ENCODE peak calls at places on chromosomes 2 and 18, in eight cellular contexts. D is mucosa of descending colon; R is OCI-LY7; Z is psoas muscle; I is RWPE1; C is tibial artery; X is cardiac fibroblast; L is CD8-positive, alpha-beta T cell. H is an unnamed sample.

GRCh38 chr18:8507361-8507760 is 101.9 kb upstream of the RAB12 start:
- DNase-seq in R (peak), X (peak), I (no peak), C (no peak), L (no peak), D (no peak), Z (no peak), H (no peak)

GRCh38 chr2:205712983-205713531 is 30.8 kb downstream of the NRP2 start:
- DNase-seq in Z (no peak), D (no peak), L (no peak), R (no peak), C (no peak), I (no peak), X (peak), H (no peak)

GRCh38 chr2:127007652-127008051 is 99.3 kb downstream of the BIN1 start:
- DNase-seq in D (no peak), X (peak), R (no peak), L (no peak), C (no peak), Z (no peak), I (peak), H (no peak)

GRCh38 chr2:168515502-168515901 is 59.4 kb downstream of the CERS6 start:
- DNase-seq in Z (no peak), D (no peak), R (no peak), I (peak), L (no peak), X (peak), C (no peak), H (no peak)

GRCh38 chr2:151271824-151272223 is 10.2 kb upstream of the RBM43 start:
- DNase-seq in L (no peak), D (no peak), I (no peak), Z (no peak), R (no peak), C (no peak), X (no peak), H (no peak)

GRCh38 chr2:68255736-68256450 is 3.6 kb upstream of the PPP3R1 start:
- DNase-seq in X (peak), D (no peak), R (no peak), Z (no peak), C (no peak), I (no peak), L (no peak), H (no peak)

GRCh38 chr2:238096311-238097011 is 3.7 kb upstream of the ESPNL start:
- DNase-seq in X (no peak), Z (no peak), L (no peak), I (no peak), D (no peak), R (no peak), C (no peak), H (no peak)

GRCh38 chr2:102092518-102092917 is 50.0 kb upstream of the IL1R1 start:
- DNase-seq in I (no peak), C (no peak), Z (no peak), R (no peak), D (no peak), X (no peak), L (no peak), H (no peak)

GRCh38 chr18:306608-307255 is 38.9 kb upstream of the THOC1 start:
- DNase-seq in R (no peak), D (no peak), Z (no peak), X (no peak), C (no peak), I (no peak), L (no peak), H (no peak)

GRCh38 chr18:22826726-22827125 is 106.4 kb upstream of the RBBP8 start:
- DNase-seq in X (peak), I (peak), C (no peak), Z (no peak), D (no peak), L (no peak), R (no peak), H (no peak)

GRCh38 chr2:33216508-33217182 is 259.8 kb upstream of the RASGRP3 start:
- DNase-seq in L (no peak), C (peak), Z (peak), I (no peak), R (no peak), X (peak), D (peak), H (no peak)

GRCh38 chr2:72993147-72993546 is 75.8 kb downstream of the EMX1 start:
- DNase-seq in D (no peak), I (peak), C (no peak), L (peak), Z (no peak), R (peak), X (peak), H (no peak)

GRCh38 chr2:221549143-221549542 is 23.0 kb downstream of the EPHA4 start:
- DNase-seq in C (no peak), D (no peak), L (no peak), R (no peak), I (no peak), X (no peak), Z (no peak), H (no peak)

GRCh38 chr2:185787530-185788145 is 49.0 kb downstream of the FSIP2 start:
- DNase-seq in D (no peak), R (no peak), L (no peak), I (peak), X (no peak), Z (no peak), C (no peak), H (no peak)

GRCh38 chr18:75206637-75207297 is 2.2 kb downstream of the PTGR3 start:
- DNase-seq in Z (no peak), D (no peak), C (no peak), L (no peak), X (no peak), I (no peak), R (no peak), H (no peak)

GRCh38 chr18:46340716-46341115 is 236.5 kb downstream of the HAUS1 start:
- DNase-seq in R (no peak), I (no peak), X (no peak), L (no peak), D (no peak), C (no peak), Z (no peak), H (no peak)

GRCh38 chr18:74065366-74065765 is 82.3 kb downstream of the FBXO15 start:
- DNase-seq in X (no peak), C (no peak), Z (no peak), I (no peak), L (no peak), R (peak), D (no peak), H (no peak)

GRCh38 chr2:239951117-239951734 is 73.9 kb downstream of the NDUFA10 start:
- DNase-seq in C (no peak), Z (no peak), D (no peak), L (no peak), X (no peak), R (no peak), I (no peak), H (no peak)

GRCh38 chr2:107669335-107669734 is 157.4 kb upstream of the RGPD4 start:
- DNase-seq in L (no peak), X (peak), I (peak), D (no peak), Z (no peak), C (no peak), R (no peak), H (no peak)
- TF ChIP-seq CTCF in L (no peak), X (peak), I (peak), D (no peak), Z (no peak), C (peak), R (peak), H (peak)

DNA sequence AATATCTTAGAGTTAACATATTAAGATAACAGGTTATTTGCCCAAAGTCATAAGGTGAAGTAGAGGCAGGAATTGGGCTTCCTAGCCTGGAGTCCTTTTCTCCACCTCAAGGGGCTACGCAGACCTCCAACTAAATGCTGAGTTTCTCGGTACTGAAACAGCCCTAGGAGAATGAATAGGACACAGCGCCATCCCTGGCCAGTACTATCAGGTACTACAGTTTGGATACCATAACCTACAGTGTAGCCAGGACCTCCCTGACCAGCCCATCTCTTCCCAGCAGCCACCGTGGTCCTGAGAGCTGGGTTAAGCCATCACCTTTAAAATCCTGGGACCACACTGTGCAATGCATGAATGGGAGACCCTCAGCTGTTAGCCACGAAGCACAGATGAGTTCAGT is 15.7 kb downstream of the CASP8 start:
- DNase-seq in Z (no peak), X (no peak), C (no peak), R (no peak), L (no peak), D (no peak), I (no peak), H (no peak)
- TF ChIP-seq CTCF in Z (no peak), X (no peak), C (no peak), R (peak), L (no peak), D (no peak), I (no peak), H (no peak)

DNA sequence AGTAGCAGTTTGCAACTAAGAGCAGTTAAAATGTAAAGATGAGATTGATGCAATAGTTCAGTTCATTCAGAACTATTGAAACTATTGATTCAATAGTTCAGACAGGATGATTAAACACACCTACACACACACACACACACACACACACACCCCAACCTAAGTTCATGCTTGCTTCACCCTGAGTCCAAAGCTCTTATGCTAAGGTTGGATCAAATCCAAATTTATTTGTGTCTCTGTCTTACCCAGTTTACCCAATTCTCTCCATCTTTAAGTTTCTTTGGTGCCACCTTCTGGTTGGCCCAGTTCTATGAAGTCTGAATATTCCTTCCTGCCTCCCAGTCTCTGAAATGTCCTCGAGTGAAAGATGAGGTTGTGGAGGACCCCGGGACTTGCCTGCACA is 5.1 kb downstream of the SERPINB8 start:
- DNase-seq in R (peak), Z (no peak), I (no peak), D (no peak), L (peak), C (no peak), X (peak), H (no peak)
- TF ChIP-seq CTCF in R (peak), Z (no peak), I (no peak), D (no peak), L (no peak), C (no peak), X (peak), H (no peak)

DNA sequence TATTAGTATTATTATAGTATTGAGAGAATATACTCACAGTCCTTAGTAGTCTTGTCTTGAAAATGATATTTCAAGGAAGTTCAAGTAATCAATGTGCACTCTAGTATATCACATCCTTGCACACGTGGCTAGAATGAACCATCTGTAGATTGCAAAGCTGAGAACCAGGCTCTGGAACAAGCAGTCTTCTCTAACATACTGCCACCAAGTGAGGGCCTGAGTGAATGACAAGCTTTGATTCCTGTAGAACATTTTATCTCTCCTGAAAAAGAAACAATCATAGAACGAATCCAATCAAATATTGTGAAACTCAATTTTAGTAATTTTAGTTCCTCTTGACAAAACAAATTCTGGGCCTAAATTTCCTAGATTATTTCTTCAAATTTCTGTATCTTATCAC is 55.3 kb upstream of the SULT1C3 start:
- DNase-seq in Z (no peak), I (no peak), C (no peak), D (no peak), L (no peak), X (peak), R (peak), H (no peak)
- TF ChIP-seq CTCF in Z (no peak), I (peak), C (no peak), D (peak), L (no peak), X (peak), R (peak), H (peak)

DNA sequence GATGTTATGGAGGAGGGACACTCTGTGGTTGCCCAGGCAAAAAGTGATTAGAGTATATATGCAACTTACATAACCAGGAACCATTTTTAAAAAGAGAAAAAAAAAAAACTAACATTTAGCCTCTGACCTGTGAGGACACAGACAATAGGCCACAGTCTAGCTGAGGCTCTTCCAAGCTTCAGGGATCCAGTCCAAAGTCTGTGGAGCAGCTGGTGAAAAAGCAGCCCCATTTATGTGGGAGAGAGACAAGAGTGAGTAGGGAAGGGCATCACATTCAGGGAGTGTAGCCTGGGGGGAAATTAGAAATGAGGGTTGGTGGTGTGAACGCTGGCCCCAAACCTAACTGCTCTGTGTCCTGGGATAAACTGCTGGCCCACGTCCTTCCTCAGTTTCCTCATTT is 122.8 kb downstream of the MYO5B start:
- DNase-seq in D (no peak), C (no peak), R (no peak), Z (no peak), X (no peak), I (no peak), L (no peak), H (no peak)
- TF ChIP-seq CTCF in D (no peak), C (no peak), R (no peak), Z (no peak), X (no peak), I (no peak), L (no peak), H (no peak)